ENCODE peak calls at places on chromosomes 7 and 10, in four cellular contexts. C, T, M and G are unnamed samples.

GRCh38 chr7:92834661-92835139 is 1.7 kb downstream of the CDK6 start:
- DNase-seq in M (peak; percentile 35), T (no peak), C (no peak), G (no peak)

GRCh38 chr7:146115665-146116451 is 743 bp upstream of the CNTNAP2 start:
- DNase-seq in M (peak; percentile 84), C (no peak), T (no peak), G (peak; percentile 97)

GRCh38 chr10:74753295-74754211 is 72.8 kb upstream of the KAT6B start:
- DNase-seq in C (no peak), T (no peak), M (no peak), G (no peak)

GRCh38 chr10:99984201-99984600 is 25.5 kb downstream of the DNMBP start:
- DNase-seq in T (no peak), C (peak; percentile 53), M (no peak), G (no peak)

GRCh38 chr7:147485660-147486210 is 1104.8 kb upstream of the C7orf33 start:
- DNase-seq in C (no peak), M (no peak), T (no peak), G (no peak)

GRCh38 chr7:78677391-78677790 is 776.1 kb downstream of the MAGI2 start:
- DNase-seq in C (no peak), M (no peak), T (no peak), G (no peak)

GRCh38 chr7:100506356-100506930 is 22.7 kb downstream of the NYAP1 start:
- DNase-seq in M (no peak), C (no peak), T (peak; percentile 50), G (no peak)

GRCh38 chr7:12297709-12298108 is 86.6 kb downstream of the TMEM106B start:
- DNase-seq in M (no peak), T (no peak), C (no peak), G (no peak)

GRCh38 chr7:137287651-137288258 is 55.8 kb downstream of the PTN start:
- DNase-seq in C (no peak), M (no peak), T (no peak), G (peak; percentile 14)

GRCh38 chr7:43439631-43440401 is 143.1 kb upstream of the STK17A start:
- DNase-seq in C (peak; percentile 13), M (peak; percentile 82), T (peak; percentile 51), G (peak; percentile 79)
- TF ChIP-seq CREM in C (no peak), M (no peak), T (no peak), G (no peak)

DNA sequence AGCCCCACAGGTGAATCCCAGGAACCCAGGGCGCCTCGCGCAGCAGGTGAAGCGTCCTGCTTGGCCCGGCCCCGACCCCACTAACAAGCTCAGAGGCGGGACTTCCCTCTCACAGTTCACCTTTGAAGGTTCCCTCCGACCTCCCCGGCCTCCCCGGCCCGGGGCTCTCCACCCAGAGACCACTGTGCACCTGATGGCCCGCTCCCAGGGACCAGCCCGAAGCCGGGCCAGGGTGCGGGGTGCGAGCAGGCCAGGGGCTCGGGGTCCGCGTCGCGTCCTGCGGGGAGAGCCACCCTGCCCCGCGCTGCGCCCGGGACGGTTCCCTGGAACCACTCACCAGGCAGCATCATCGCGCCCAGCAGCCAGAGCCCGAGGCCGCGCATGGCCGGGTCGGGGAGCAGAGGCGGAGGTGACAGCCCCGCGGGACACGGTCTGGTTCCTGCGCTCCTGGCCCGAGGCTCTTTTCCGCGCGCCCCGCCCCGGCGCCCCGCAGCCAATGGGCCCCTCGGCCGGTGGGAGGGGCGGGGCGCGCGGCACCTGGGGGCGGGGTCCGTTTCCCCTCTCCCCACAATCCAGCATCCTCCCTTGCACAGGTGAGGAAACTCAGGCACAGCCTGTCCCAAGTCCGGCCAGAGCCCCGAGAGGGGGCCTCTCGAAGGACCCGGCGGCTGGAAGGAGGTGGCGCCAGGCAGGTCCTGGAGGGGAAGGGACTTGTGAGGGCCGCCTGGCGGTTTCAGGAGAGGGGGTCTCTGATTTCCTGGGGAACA is at the start of gene ADAM8:
- DNase-seq in M (peak; percentile 75), T (no peak), C (no peak), G (peak; percentile 87)
- TF ChIP-seq USF2 in M (no peak), T (no peak), C (no peak), G (no peak)

GRCh38 chr7:26815452-26815851 is 48.9 kb downstream of the SKAP2 start:
- DNase-seq in T (no peak), M (no peak), C (no peak), G (no peak)

DNA sequence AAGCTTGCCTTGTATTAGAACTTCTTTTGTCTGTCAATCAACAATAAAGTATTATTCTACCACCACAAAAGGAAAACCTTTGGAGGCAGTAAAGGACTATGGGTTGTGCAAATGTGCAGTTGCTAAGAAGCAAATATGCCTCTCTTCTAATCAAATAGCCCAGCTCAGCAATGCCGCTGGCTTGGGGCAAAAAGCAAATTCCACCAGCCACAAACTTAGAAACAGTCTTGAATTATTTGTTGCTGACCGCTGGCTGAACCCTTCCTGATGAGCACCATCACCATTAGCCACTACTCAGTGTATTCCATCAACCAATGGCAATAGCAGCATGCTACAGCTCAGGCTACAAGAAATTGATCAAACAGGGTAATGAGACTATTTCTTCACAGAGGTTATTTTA is 51.0 kb downstream of the SKAP2 start:
- DNase-seq in C (no peak), T (peak; percentile 64), M (no peak), G (no peak)
- TF ChIP-seq CREM in C (no peak), T (no peak), M (no peak), G (no peak)

GRCh38 chr7:128405345-128406146 is 4.2 kb downstream of the IMPDH1 start:
- DNase-seq in T (no peak), C (no peak), M (peak; percentile 98), G (peak; percentile 58)
- TF ChIP-seq USF2 in T (no peak), C (no peak), M (no peak), G (no peak)